ENCODE peak calls at places on chromosomes 5 and 9, in nine cellular contexts. D is astrocyte of the spinal cord; E is CD4-positive, alpha-beta T cell; A is nephron progenitor cell; O is dorsolateral prefrontal cortex; B is fibroblast of pulmonary artery; C is right lobe of liver; Y is GM13977; S is AG10803. R is an unnamed sample.

GRCh38 chr9:33125871-33126822 is 41.0 kb downstream of the B4GALT1 start:
- DNase-seq in B (peak), A (no peak), D (no peak), E (no peak), O (no peak), C (no peak), S (no peak), Y (no peak), R (no peak)

GRCh38 chr5:82413302-82414042 is 135.3 kb upstream of the RPS23 start:
- DNase-seq in Y (no peak), E (no peak), A (no peak), S (peak), D (peak), C (no peak), O (no peak), B (peak), R (peak)

GRCh38 chr9:95336281-95336680 is 18.8 kb upstream of the FANCC start:
- DNase-seq in E (peak), A (no peak), C (peak), D (no peak), B (peak), S (no peak), Y (no peak), O (no peak), R (no peak)

GRCh38 chr9:105697871-105698270 is 3.5 kb downstream of the TMEM38B start:
- DNase-seq in E (no peak), D (peak), C (no peak), O (no peak), A (no peak), B (peak), S (no peak), Y (no peak), R (peak)

GRCh38 chr9:97567182-97567893 is 65.8 kb downstream of the TSTD2 start:
- DNase-seq in D (no peak), Y (no peak), O (no peak), B (no peak), C (no peak), E (no peak), A (no peak), S (no peak), R (no peak)

GRCh38 chr5:106882035-106882434 is 788.7 kb downstream of the EFNA5 start:
- DNase-seq in E (no peak), C (no peak), D (no peak), O (no peak), S (no peak), Y (no peak), A (no peak), B (no peak), R (no peak)

GRCh38 chr5:103942587-103943186 is 380.1 kb upstream of the NUDT12 start:
- DNase-seq in O (no peak), A (no peak), C (no peak), B (peak), S (no peak), E (no peak), Y (no peak), D (no peak), R (no peak)

GRCh38 chr9:136896027-136896426 is 9.7 kb downstream of the TRAF2 start:
- DNase-seq in E (no peak), D (no peak), B (no peak), A (no peak), Y (no peak), O (no peak), S (no peak), C (no peak), R (no peak)

GRCh38 chr5:66144799-66145390 is 795 bp downstream of the SREK1 start:
- DNase-seq in A (peak), S (peak), O (peak), C (no peak), Y (no peak), E (no peak), B (no peak), D (no peak), R (peak)

GRCh38 chr5:94362857-94363256 is 255.5 kb downstream of the KIAA0825 start:
- DNase-seq in O (no peak), S (no peak), Y (no peak), E (no peak), A (no peak), D (no peak), C (no peak), B (no peak), R (no peak)

GRCh38 chr9:124661184-124661755 is 109.8 kb downstream of the NR6A1 start:
- DNase-seq in B (no peak), Y (no peak), D (peak), O (no peak), C (no peak), E (no peak), S (no peak), A (peak), R (no peak)

GRCh38 chr5:115170128-115170923 is 618 bp upstream of the TRIM36 start:
- DNase-seq in C (peak), A (peak), B (peak), E (no peak), D (no peak), Y (no peak), S (peak), O (no peak), R (no peak)

GRCh38 chr9:132008184-132008781 is 71.4 kb downstream of the MED27 start:
- DNase-seq in C (no peak), A (no peak), O (no peak), E (no peak), D (peak), S (no peak), Y (no peak), B (no peak), R (no peak)

GRCh38 chr9:109652971-109653370 is 127.0 kb upstream of the PALM2AKAP2 start:
- DNase-seq in O (no peak), Y (no peak), A (no peak), E (no peak), D (peak), B (peak), S (peak), C (no peak), R (no peak)
- TF ChIP-seq CTCF in O (peak), Y (no peak), A (no peak), E (no peak), D (peak), B (peak), S (peak), C (peak), R (peak)

DNA sequence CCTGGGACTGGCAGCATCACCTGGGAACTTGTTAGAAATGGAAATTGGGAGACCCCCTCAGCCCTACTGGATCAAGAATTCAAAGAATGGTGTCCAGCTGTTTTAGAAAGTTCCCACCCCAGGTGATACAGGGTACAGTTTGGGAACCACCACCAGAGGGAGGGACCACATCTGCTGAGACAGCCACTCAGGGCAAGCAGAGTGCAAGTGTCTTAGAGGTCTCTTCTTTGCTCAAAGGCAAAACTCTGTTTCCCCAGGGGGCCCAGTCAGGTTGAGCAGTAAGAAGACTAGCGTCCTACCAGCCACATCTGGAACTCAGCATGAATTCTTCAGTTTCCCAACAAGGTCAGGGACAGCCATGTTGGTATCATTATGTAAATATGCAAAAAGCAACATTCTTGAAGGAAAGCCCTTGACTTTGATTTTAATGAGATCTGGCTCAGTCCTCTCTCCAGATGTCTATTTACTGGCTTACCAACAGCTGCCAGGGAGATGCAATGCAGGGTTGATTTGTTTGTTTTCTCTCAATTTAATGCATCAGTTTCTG is 46.6 kb downstream of the TGFBI start:
- DNase-seq in B (no peak), A (no peak), S (peak), C (no peak), O (no peak), E (no peak), D (no peak), Y (no peak), R (no peak)
- TF ChIP-seq CTCF in B (no peak), A (no peak), S (no peak), C (no peak), O (no peak), E (no peak), D (peak), Y (no peak), R (no peak)

GRCh38 chr9:133098871-133099270 is 22.2 kb downstream of the RALGDS start:
- DNase-seq in E (no peak), S (no peak), Y (no peak), D (no peak), A (no peak), B (no peak), O (no peak), C (peak), R (no peak)

GRCh38 chr9:133090752-133091325 is 29.1 kb downstream of the CEL start:
- DNase-seq in C (no peak), A (no peak), E (no peak), S (no peak), O (no peak), Y (no peak), B (no peak), D (no peak), R (no peak)

GRCh38 chr9:133090187-133090586 is 28.4 kb downstream of the CEL start:
- DNase-seq in D (no peak), Y (no peak), A (no peak), C (no peak), O (no peak), E (no peak), S (no peak), B (no peak), R (no peak)

GRCh38 chr9:133098104-133098754 is 22.8 kb downstream of the RALGDS start:
- DNase-seq in E (no peak), A (no peak), S (no peak), D (no peak), B (no peak), O (no peak), Y (no peak), C (peak), R (no peak)

DNA sequence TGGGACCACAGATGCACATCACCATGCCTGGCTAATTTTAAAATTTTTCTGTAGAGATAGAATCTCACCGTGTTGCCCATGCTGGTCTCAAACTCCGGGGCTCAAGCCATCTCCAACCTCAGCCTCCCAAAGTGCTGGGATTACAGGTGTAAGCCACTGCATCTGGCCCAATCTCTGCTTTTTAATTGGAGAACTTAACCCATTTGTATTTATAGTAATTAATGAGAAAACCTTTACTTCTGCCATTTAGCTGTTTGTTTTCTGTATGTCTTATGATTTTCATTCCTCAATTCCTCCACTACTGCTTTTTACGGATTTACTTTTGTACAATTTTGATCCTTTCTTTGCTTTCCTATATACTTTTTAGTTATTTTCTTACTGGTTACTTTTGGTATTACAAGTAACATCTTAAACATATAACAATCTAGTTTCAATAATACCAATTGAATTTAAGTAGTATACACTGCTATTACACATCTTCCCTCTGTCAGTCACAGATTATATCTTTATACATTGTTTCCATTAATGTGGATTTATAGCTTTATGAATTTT is 26.1 kb downstream of the RALGDS start:
- DNase-seq in C (no peak), D (no peak), A (no peak), Y (no peak), O (no peak), E (no peak), B (no peak), S (no peak), R (no peak)
- TF ChIP-seq CTCF in C (no peak), D (no peak), A (no peak), Y (no peak), O (no peak), E (peak), B (no peak), S (no peak), R (no peak)

GRCh38 chr5:38724301-38725030 is 121.3 kb upstream of the OSMR start:
- DNase-seq in E (no peak), S (peak), Y (no peak), B (no peak), C (no peak), D (peak), O (no peak), A (no peak), R (no peak)
- TF ChIP-seq CTCF in E (no peak), S (peak), Y (no peak), B (no peak), C (no peak), D (peak), O (no peak), A (no peak), R (peak)

GRCh38 chr5:160460377-160461049 is 38.9 kb downstream of the PTTG1 start:
- DNase-seq in B (no peak), A (no peak), Y (no peak), O (no peak), C (no peak), S (peak), E (no peak), D (no peak), R (no peak)
- TF ChIP-seq CTCF in B (peak), A (no peak), Y (peak), O (no peak), C (no peak), S (no peak), E (no peak), D (peak), R (peak)

GRCh38 chr9:14692918-14693861 is at the start of gene ZDHHC21:
- DNase-seq in A (peak), E (peak), Y (peak), D (peak), C (peak), O (peak), S (peak), B (peak), R (no peak)
- TF ChIP-seq CTCF in A (no peak), E (no peak), Y (no peak), D (no peak), C (no peak), O (no peak), S (no peak), B (no peak), R (no peak)

R was measured in epithelial cell of proximal tubule.